ENCODE peak calls at places on chromosomes 16 and 17, in seven cellular contexts. T is K562, G is SK-N-SH, J is GM12878, F is HCT116, P is H1, N is HepG2. W is an unnamed sample.

GRCh38 chr17:82932146-82933005 is 92.6 kb upstream of the ZNF750 start:
- DNase-seq in T (no peak), G (no peak), J (no peak), F (no peak), P (no peak), N (no peak), W (no peak)

GRCh38 chr16:56203052-56203451 is 11.8 kb downstream of the GNAO1 start:
- DNase-seq in T (peak), G (peak), J (no peak), F (peak), P (no peak), N (peak), W (no peak)

GRCh38 chr16:3152273-3153076 is 17.6 kb downstream of the ZNF213 start:
- DNase-seq in T (peak), G (peak), J (peak), F (peak), P (peak), N (peak), W (peak)

GRCh38 chr16:49513040-49513439 is 139.4 kb downstream of the C16orf78 start:
- DNase-seq in T (peak), G (peak), J (no peak), F (no peak), P (no peak), N (no peak), W (no peak)

GRCh38 chr17:41813699-41814124 is 908 bp downstream of the FKBP10 start:
- DNase-seq in T (no peak), G (peak), J (no peak), F (no peak), P (no peak), N (no peak), W (no peak)

GRCh38 chr16:27070776-27071175 is 4.0 kb downstream of the C16orf82 start:
- DNase-seq in T (no peak), G (no peak), J (no peak), F (no peak), P (no peak), N (no peak), W (no peak)

GRCh38 chr17:47982645-47983440 is 11.9 kb downstream of the CDK5RAP3 start:
- DNase-seq in T (no peak), G (peak), J (no peak), F (no peak), P (no peak), N (no peak), W (no peak)

GRCh38 chr17:62692721-62693431 is 65.4 kb downstream of the MRC2 start:
- DNase-seq in T (peak), G (peak), J (no peak), F (no peak), P (no peak), N (peak), W (no peak)

GRCh38 chr16:57578521-57579360 is 36.3 kb downstream of the ADGRG5 start:
- DNase-seq in T (peak), G (no peak), J (no peak), F (no peak), P (no peak), N (no peak), W (no peak)

GRCh38 chr16:47258874-47259461 is 115.2 kb upstream of the NETO2 start:
- DNase-seq in T (peak), G (peak), J (peak), F (peak), P (no peak), N (peak), W (peak)

GRCh38 chr17:73690581-73691135 is 46.4 kb upstream of the SDK2 start:
- DNase-seq in T (peak), G (peak), J (no peak), F (no peak), P (no peak), N (no peak), W (no peak)

GRCh38 chr16:88785106-88785924 is at the start of gene PIEZO1:
- DNase-seq in T (peak), G (peak), J (no peak), F (no peak), P (no peak), N (no peak), W (no peak)

GRCh38 chr16:5756969-5757368 is 659.4 kb upstream of the EEF2KMT start:
- DNase-seq in T (no peak), G (no peak), J (no peak), F (no peak), P (no peak), N (no peak), W (no peak)

GRCh38 chr17:59737324-59737723 is 29.9 kb downstream of the VMP1 start:
- DNase-seq in T (no peak), G (no peak), J (no peak), F (no peak), P (no peak), N (no peak), W (no peak)

GRCh38 chr17:65064452-65065019 is 8.0 kb upstream of the GNA13 start:
- DNase-seq in T (no peak), G (no peak), J (no peak), F (no peak), P (no peak), N (peak), W (no peak)

GRCh38 chr17:41559548-41559947 is 12.3 kb downstream of the KRT9 start:
- DNase-seq in T (no peak), G (no peak), J (no peak), F (no peak), P (no peak), N (no peak), W (no peak)

GRCh38 chr16:58509256-58510096 is 5.8 kb upstream of the SETD6 start:
- DNase-seq in T (no peak), G (no peak), J (no peak), F (no peak), P (no peak), N (no peak), W (peak)

GRCh38 chr17:74864297-74864865 is 4.7 kb upstream of the GRIN2C start:
- DNase-seq in T (peak), G (no peak), J (no peak), F (no peak), P (no peak), N (no peak), W (no peak)

GRCh38 chr16:27492588-27492979 is 57.1 kb downstream of the GTF3C1 start:
- DNase-seq in T (no peak), G (no peak), J (no peak), F (no peak), P (no peak), N (no peak), W (no peak)

GRCh38 chr17:41635121-41636097 is 11.0 kb upstream of the KRT17 start:
- DNase-seq in T (no peak), G (peak), J (no peak), F (no peak), P (no peak), N (no peak), W (no peak)

GRCh38 chr16:53166099-53166498 is 111.3 kb downstream of the CHD9 start:
- DNase-seq in T (no peak), G (no peak), J (no peak), F (no peak), P (no peak), N (no peak), W (no peak)

GRCh38 chr16:66376114-66376513 is 9.6 kb downstream of the CDH5 start:
- DNase-seq in T (no peak), G (no peak), J (no peak), F (no peak), P (no peak), N (no peak), W (no peak)

GRCh38 chr17:83196973-83197880 is 117.8 kb downstream of the METRNL start:
- DNase-seq in T (no peak), G (no peak), J (no peak), F (no peak), P (no peak), N (no peak), W (no peak)

GRCh38 chr16:56748191-56748590 is 18.3 kb downstream of the NUP93 start:
- DNase-seq in T (no peak), G (no peak), J (no peak), F (no peak), P (no peak), N (no peak), W (no peak)

DNA sequence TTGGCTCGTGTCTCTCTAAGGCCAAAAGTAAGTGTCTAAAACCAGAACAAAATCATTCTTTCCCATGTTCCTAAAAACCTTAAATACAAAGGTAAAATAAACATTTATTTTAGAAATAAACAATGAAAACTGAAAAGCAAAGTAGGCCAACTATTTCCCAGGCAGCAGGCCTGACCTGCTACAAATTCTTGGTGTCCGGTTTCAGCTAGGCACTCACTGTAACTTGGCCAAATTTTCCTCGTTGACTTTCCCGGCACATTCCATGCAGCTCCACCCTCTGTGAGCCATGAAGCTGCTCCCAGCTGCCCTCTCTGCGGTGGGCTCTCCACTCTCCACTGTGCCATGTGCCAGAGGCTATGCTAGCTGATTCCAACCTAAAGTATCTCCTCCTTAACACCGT is 4.1 kb downstream of the CDRT4 start:
- DNase-seq in T (no peak), G (no peak), J (no peak), F (no peak), P (no peak), N (peak), W (peak)
- TF ChIP-seq JUND in T (no peak), G (no peak), J (no peak), F (no peak), P (no peak), N (no peak), W (no peak)

DNA sequence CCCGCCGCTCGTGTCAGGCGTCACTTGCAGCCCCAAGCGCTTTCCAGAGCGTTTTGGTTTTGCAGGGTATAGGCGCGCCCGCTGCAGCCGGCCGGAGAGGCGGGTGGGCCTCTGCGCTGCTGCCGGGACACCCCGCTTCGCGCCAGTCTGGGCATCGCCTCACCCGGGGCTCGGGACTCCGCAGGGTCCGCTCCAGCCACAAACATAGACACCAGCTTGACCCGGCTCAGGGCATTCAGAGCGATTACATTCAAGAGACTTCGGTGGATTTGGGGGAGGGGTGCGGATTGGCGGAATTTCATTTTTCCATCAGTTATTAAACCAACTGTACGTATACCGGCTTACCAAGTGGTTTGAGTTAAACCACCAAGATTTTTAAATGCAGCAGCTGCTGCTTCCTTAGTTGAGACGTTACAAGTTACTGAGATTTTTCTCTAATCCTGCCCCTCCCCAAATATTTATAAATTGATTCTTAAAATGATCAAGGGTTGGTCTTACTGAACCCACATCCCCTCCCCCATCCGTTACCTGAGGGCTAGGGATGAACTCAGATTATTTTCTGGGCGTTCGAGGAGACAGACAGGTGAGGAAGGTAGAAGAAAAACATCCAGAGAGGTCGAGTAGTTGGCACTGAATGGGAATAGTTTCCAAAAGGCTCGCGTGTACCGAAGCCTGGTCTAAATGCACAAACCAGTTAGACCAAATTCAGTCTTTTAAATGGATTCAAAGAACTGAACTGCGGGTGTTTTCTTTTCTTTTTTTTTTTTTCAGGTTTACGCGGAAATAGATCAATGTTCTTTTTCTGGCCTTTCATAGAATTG is 1.5 kb downstream of the CRHR1 start:
- DNase-seq in T (no peak), G (no peak), J (no peak), F (no peak), P (no peak), N (no peak), W (no peak)
- TF ChIP-seq JUND in T (no peak), G (no peak), J (no peak), F (no peak), P (no peak), N (no peak), W (no peak)

DNA sequence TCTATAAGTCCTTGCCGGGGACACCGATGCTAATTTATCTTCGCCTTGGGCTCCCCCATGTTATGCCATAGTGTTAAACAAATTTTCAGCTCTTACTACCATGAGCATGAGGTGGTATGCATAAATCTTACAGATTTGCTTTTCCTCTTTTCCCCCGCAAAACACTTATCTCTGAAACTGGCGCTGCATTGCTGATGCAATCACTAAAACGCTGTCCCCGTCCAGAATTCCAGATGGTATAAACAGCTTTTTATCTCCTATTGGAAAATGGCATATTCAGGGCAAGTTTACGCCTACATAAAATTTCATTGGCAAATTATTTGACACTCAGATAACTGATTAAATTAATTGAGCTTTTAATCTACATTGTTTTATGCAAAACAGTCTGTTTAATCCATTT is 673.6 kb upstream of the CDH8 start:
- DNase-seq in T (no peak), G (peak), J (no peak), F (no peak), P (no peak), N (no peak), W (no peak)
- TF ChIP-seq JUND in T (no peak), G (no peak), J (no peak), F (no peak), P (no peak), N (no peak), W (no peak)

DNA sequence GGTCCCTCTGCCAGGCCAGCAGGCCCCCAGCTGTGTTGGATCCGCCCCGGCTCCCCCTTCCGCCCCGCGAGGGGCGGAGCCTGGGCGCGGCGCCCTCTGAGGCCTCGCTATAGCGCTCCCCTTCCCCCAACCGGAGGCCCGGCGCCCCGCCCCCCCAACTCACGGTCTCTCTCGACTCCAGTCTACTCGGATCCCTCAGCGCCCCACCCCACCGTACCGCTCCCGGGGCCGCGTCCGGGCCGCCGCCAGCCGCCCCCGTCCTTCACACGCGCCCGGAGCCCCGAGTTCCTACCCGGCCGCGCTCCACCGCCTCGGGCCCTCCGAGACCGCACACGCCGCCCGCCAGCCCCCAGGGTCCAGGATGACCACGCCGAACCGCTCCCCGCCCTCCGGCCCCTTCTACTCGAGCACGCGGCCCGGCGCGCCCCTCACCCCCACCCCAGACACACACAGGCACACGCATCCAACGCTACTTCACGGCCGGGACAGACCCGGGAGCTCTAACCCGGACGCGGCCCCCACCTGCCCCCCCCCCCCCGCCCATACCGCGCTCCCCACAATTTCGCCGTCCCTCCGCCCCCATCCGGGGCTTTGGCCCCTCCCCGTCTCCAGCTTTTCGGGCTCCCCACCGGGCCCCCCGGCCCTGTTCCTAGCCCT is 1.4 kb downstream of the PHF23 start:
- DNase-seq in T (peak), G (peak), J (no peak), F (no peak), P (no peak), N (peak), W (no peak)
- TF ChIP-seq JUND in T (no peak), G (no peak), J (no peak), F (no peak), P (no peak), N (no peak), W (no peak)

GRCh38 chr17:61395409-61395982 is 4.1 kb upstream of the TBX2 start:
- DNase-seq in T (no peak), G (no peak), J (no peak), F (no peak), P (no peak), N (no peak), W (no peak)

GRCh38 chr17:61395983-61396585 is 3.6 kb upstream of the TBX2 start:
- DNase-seq in T (no peak), G (no peak), J (no peak), F (no peak), P (no peak), N (no peak), W (no peak)

GRCh38 chr17:61398721-61399130 is 917 bp upstream of the TBX2 start:
- DNase-seq in T (no peak), G (no peak), J (no peak), F (no peak), P (no peak), N (no peak), W (no peak)

GRCh38 chr17:61396586-61397085 is 3.0 kb upstream of the TBX2 start:
- DNase-seq in T (no peak), G (no peak), J (no peak), F (no peak), P (no peak), N (no peak), W (no peak)

DNA sequence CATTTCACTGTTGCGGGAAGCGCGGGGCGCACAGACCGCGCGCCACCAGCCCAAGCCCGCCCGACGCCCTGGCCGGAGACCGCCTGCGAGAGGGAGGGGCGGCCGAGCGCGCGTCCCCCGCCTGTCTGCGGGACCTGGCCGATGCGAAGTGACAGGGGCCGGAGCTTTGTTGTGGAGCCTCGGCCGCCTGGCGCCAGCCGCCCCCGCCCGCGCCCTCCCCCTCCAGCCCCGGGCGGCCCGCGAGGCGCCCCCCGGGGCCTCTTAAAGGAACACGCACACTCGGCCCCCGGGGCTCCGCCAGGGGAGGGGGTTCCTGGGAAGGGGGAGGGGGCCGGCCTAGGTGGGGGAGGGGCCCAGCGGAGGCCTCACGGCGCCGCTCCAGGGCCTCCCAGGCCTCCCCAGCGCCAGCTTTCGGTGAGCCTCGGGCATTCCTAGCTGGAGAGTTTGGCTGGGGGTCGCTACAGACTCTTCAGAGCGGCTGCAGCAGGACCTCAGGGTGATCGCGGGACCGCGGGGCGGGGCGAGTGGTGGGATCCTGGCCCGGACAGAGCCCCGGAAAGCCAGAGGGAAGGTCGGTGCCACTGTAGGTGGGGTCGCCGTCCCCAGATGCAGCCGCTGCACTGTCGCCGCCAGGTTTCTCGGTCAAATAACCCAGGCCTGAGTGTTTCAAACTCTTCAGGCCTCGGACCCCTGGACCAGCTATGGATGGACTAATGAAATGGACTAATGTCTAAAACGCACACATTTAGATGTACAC is 2.4 kb upstream of the TBX2 start:
- DNase-seq in T (no peak), G (peak), J (no peak), F (no peak), P (no peak), N (no peak), W (no peak)
- TF ChIP-seq JUND in T (no peak), G (no peak), J (no peak), F (no peak), P (no peak), N (no peak), W (no peak)

DNA sequence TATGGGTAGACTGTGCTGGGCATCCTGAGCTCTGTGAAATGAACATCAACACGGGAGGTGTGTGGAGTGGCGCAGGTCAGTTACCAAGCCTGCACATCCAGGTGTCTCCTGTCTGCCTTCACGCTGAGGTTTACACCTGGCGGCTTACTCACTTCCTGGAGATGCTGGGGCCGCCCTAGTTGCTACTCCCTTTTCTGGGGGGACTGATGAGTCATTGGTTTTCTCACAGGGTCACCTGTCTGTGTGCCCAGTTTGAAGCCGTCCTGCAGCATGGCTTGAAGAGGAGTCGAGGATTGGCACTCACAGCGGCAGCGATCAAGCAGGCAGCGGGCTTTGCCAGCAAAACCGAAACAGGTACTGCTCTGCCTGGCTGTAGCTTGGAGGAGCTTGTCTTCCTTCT is 50.6 kb downstream of the SNX29 start:
- DNase-seq in T (no peak), G (peak), J (no peak), F (peak), P (peak), N (no peak), W (no peak)
- TF ChIP-seq JUND in T (no peak), G (no peak), J (no peak), F (peak), P (no peak), N (no peak), W (no peak)

GRCh38 chr16:85461814-85462404 is 151.2 kb upstream of the GSE1 start:
- DNase-seq in T (peak), G (peak), J (no peak), F (no peak), P (no peak), N (no peak), W (peak)
- TF ChIP-seq JUND in T (no peak), G (no peak), J (no peak), F (no peak), P (no peak), N (no peak), W (no peak)

W was measured in T47D.